ENCODE peak calls at places on chromosomes 4 and X, in eight cellular contexts. One of them, this sample, is unnamed.

GRCh38 chr4:140037353-140038030 is 116.5 kb downstream of the MAML3 start:
- DNase-seq in Right ventricle myocardium superior: no peak
- DNase-seq in stimulated activated CD4-positive, alpha-beta T cell treated with anti-CD3 and anti-CD28 coated beads, Interleukin-2, amount 100 ng/mL, for 48 hours: no peak
- DNase-seq in dermis blood vessel endothelial cell: peak
- DNase-seq in left cardiac atrium: no peak
- DNase-seq in germinal center: no peak
- DNase-seq in stimulated activated CD8-positive, alpha-beta memory T cell treated with anti-CD3 and anti-CD28 coated beads, Interleukin-4, amount 100 ng/mL, for 1 hour: no peak
- DNase-seq in NCI-H748 treated with DMSO at 0.1 percent for 48 hours: peak
- DNase-seq in this sample: no peak

GRCh38 chr4:38815879-38816782 is 11.5 kb upstream of the TLR1 start:
- DNase-seq in Right ventricle myocardium superior: no peak
- DNase-seq in stimulated activated CD4-positive, alpha-beta T cell treated with anti-CD3 and anti-CD28 coated beads, Interleukin-2, amount 100 ng/mL, for 48 hours: no peak
- DNase-seq in dermis blood vessel endothelial cell: peak
- DNase-seq in left cardiac atrium: no peak
- DNase-seq in germinal center: peak
- DNase-seq in stimulated activated CD8-positive, alpha-beta memory T cell treated with anti-CD3 and anti-CD28 coated beads, Interleukin-4, amount 100 ng/mL, for 1 hour: no peak
- DNase-seq in NCI-H748 treated with DMSO at 0.1 percent for 48 hours: no peak
- DNase-seq in this sample: no peak

GRCh38 chr4:23737571-23737970 is 152.3 kb downstream of the PPARGC1A start:
- DNase-seq in Right ventricle myocardium superior: no peak
- DNase-seq in stimulated activated CD4-positive, alpha-beta T cell treated with anti-CD3 and anti-CD28 coated beads, Interleukin-2, amount 100 ng/mL, for 48 hours: no peak
- DNase-seq in dermis blood vessel endothelial cell: no peak
- DNase-seq in left cardiac atrium: no peak
- DNase-seq in germinal center: no peak
- DNase-seq in stimulated activated CD8-positive, alpha-beta memory T cell treated with anti-CD3 and anti-CD28 coated beads, Interleukin-4, amount 100 ng/mL, for 1 hour: no peak
- DNase-seq in NCI-H748 treated with DMSO at 0.1 percent for 48 hours: no peak
- DNase-seq in this sample: no peak

GRCh38 chr4:85153221-85153620 is 186.7 kb upstream of the WDFY3 start:
- DNase-seq in Right ventricle myocardium superior: no peak
- DNase-seq in stimulated activated CD4-positive, alpha-beta T cell treated with anti-CD3 and anti-CD28 coated beads, Interleukin-2, amount 100 ng/mL, for 48 hours: no peak
- DNase-seq in dermis blood vessel endothelial cell: peak
- DNase-seq in left cardiac atrium: no peak
- DNase-seq in germinal center: no peak
- DNase-seq in stimulated activated CD8-positive, alpha-beta memory T cell treated with anti-CD3 and anti-CD28 coated beads, Interleukin-4, amount 100 ng/mL, for 1 hour: no peak
- DNase-seq in NCI-H748 treated with DMSO at 0.1 percent for 48 hours: no peak
- DNase-seq in this sample: no peak

GRCh38 chr4:157076578-157076947 is 613 bp downstream of the GLRB start:
- DNase-seq in Right ventricle myocardium superior: no peak
- DNase-seq in stimulated activated CD4-positive, alpha-beta T cell treated with anti-CD3 and anti-CD28 coated beads, Interleukin-2, amount 100 ng/mL, for 48 hours: no peak
- DNase-seq in dermis blood vessel endothelial cell: no peak
- DNase-seq in left cardiac atrium: no peak
- DNase-seq in germinal center: no peak
- DNase-seq in stimulated activated CD8-positive, alpha-beta memory T cell treated with anti-CD3 and anti-CD28 coated beads, Interleukin-4, amount 100 ng/mL, for 1 hour: no peak
- DNase-seq in NCI-H748 treated with DMSO at 0.1 percent for 48 hours: peak
- DNase-seq in this sample: peak

GRCh38 chr4:186725422-186726149 is 1.9 kb upstream of the FAT1 start:
- DNase-seq in Right ventricle myocardium superior: peak
- DNase-seq in stimulated activated CD4-positive, alpha-beta T cell treated with anti-CD3 and anti-CD28 coated beads, Interleukin-2, amount 100 ng/mL, for 48 hours: no peak
- DNase-seq in dermis blood vessel endothelial cell: peak
- DNase-seq in left cardiac atrium: peak
- DNase-seq in germinal center: no peak
- DNase-seq in stimulated activated CD8-positive, alpha-beta memory T cell treated with anti-CD3 and anti-CD28 coated beads, Interleukin-4, amount 100 ng/mL, for 1 hour: no peak
- DNase-seq in NCI-H748 treated with DMSO at 0.1 percent for 48 hours: peak
- DNase-seq in this sample: peak

GRCh38 chr4:48570646-48571220 is 80.7 kb downstream of the ZAR1 start:
- DNase-seq in Right ventricle myocardium superior: no peak
- DNase-seq in stimulated activated CD4-positive, alpha-beta T cell treated with anti-CD3 and anti-CD28 coated beads, Interleukin-2, amount 100 ng/mL, for 48 hours: no peak
- DNase-seq in dermis blood vessel endothelial cell: no peak
- DNase-seq in left cardiac atrium: no peak
- DNase-seq in germinal center: no peak
- DNase-seq in stimulated activated CD8-positive, alpha-beta memory T cell treated with anti-CD3 and anti-CD28 coated beads, Interleukin-4, amount 100 ng/mL, for 1 hour: no peak
- DNase-seq in NCI-H748 treated with DMSO at 0.1 percent for 48 hours: no peak
- DNase-seq in this sample: no peak

GRCh38 chr4:77600521-77601451 is 4.8 kb upstream of the CXCL13 start:
- DNase-seq in Right ventricle myocardium superior: no peak
- DNase-seq in stimulated activated CD4-positive, alpha-beta T cell treated with anti-CD3 and anti-CD28 coated beads, Interleukin-2, amount 100 ng/mL, for 48 hours: no peak
- DNase-seq in dermis blood vessel endothelial cell: peak
- DNase-seq in left cardiac atrium: no peak
- DNase-seq in germinal center: peak
- DNase-seq in stimulated activated CD8-positive, alpha-beta memory T cell treated with anti-CD3 and anti-CD28 coated beads, Interleukin-4, amount 100 ng/mL, for 1 hour: no peak
- DNase-seq in NCI-H748 treated with DMSO at 0.1 percent for 48 hours: peak
- DNase-seq in this sample: peak

GRCh38 chr4:37188100-37188499 is 56.4 kb upstream of the NWD2 start:
- DNase-seq in Right ventricle myocardium superior: no peak
- DNase-seq in stimulated activated CD4-positive, alpha-beta T cell treated with anti-CD3 and anti-CD28 coated beads, Interleukin-2, amount 100 ng/mL, for 48 hours: no peak
- DNase-seq in dermis blood vessel endothelial cell: no peak
- DNase-seq in left cardiac atrium: no peak
- DNase-seq in germinal center: no peak
- DNase-seq in stimulated activated CD8-positive, alpha-beta memory T cell treated with anti-CD3 and anti-CD28 coated beads, Interleukin-4, amount 100 ng/mL, for 1 hour: no peak
- DNase-seq in NCI-H748 treated with DMSO at 0.1 percent for 48 hours: no peak
- DNase-seq in this sample: peak

GRCh38 chr4:14225683-14226207 is 598.2 kb upstream of the BOD1L1 start:
- DNase-seq in Right ventricle myocardium superior: no peak
- DNase-seq in stimulated activated CD4-positive, alpha-beta T cell treated with anti-CD3 and anti-CD28 coated beads, Interleukin-2, amount 100 ng/mL, for 48 hours: no peak
- DNase-seq in dermis blood vessel endothelial cell: no peak
- DNase-seq in left cardiac atrium: no peak
- DNase-seq in germinal center: no peak
- DNase-seq in stimulated activated CD8-positive, alpha-beta memory T cell treated with anti-CD3 and anti-CD28 coated beads, Interleukin-4, amount 100 ng/mL, for 1 hour: no peak
- DNase-seq in NCI-H748 treated with DMSO at 0.1 percent for 48 hours: peak
- DNase-seq in this sample: no peak

GRCh38 chr4:175745340-175745739 is 66.7 kb downstream of the GPM6A start:
- DNase-seq in Right ventricle myocardium superior: no peak
- DNase-seq in stimulated activated CD4-positive, alpha-beta T cell treated with anti-CD3 and anti-CD28 coated beads, Interleukin-2, amount 100 ng/mL, for 48 hours: no peak
- DNase-seq in dermis blood vessel endothelial cell: no peak
- DNase-seq in left cardiac atrium: no peak
- DNase-seq in germinal center: no peak
- DNase-seq in stimulated activated CD8-positive, alpha-beta memory T cell treated with anti-CD3 and anti-CD28 coated beads, Interleukin-4, amount 100 ng/mL, for 1 hour: no peak
- DNase-seq in NCI-H748 treated with DMSO at 0.1 percent for 48 hours: no peak
- DNase-seq in this sample: no peak

GRCh38 chr4:185637162-185637875 is 102.0 kb upstream of the PDLIM3 start:
- DNase-seq in Right ventricle myocardium superior: no peak
- DNase-seq in stimulated activated CD4-positive, alpha-beta T cell treated with anti-CD3 and anti-CD28 coated beads, Interleukin-2, amount 100 ng/mL, for 48 hours: no peak
- DNase-seq in dermis blood vessel endothelial cell: no peak
- DNase-seq in left cardiac atrium: no peak
- DNase-seq in germinal center: no peak
- DNase-seq in stimulated activated CD8-positive, alpha-beta memory T cell treated with anti-CD3 and anti-CD28 coated beads, Interleukin-4, amount 100 ng/mL, for 1 hour: no peak
- DNase-seq in NCI-H748 treated with DMSO at 0.1 percent for 48 hours: peak
- DNase-seq in this sample: no peak

GRCh38 chr4:151174784-151175183 is 75.4 kb downstream of the RPS3A start:
- DNase-seq in Right ventricle myocardium superior: peak
- DNase-seq in stimulated activated CD4-positive, alpha-beta T cell treated with anti-CD3 and anti-CD28 coated beads, Interleukin-2, amount 100 ng/mL, for 48 hours: no peak
- DNase-seq in dermis blood vessel endothelial cell: no peak
- DNase-seq in left cardiac atrium: no peak
- DNase-seq in germinal center: no peak
- DNase-seq in stimulated activated CD8-positive, alpha-beta memory T cell treated with anti-CD3 and anti-CD28 coated beads, Interleukin-4, amount 100 ng/mL, for 1 hour: no peak
- DNase-seq in NCI-H748 treated with DMSO at 0.1 percent for 48 hours: no peak
- DNase-seq in this sample: no peak

GRCh38 chrX:103376118-103376978 is at the start of gene BEX3:
- DNase-seq in Right ventricle myocardium superior: peak
- DNase-seq in stimulated activated CD4-positive, alpha-beta T cell treated with anti-CD3 and anti-CD28 coated beads, Interleukin-2, amount 100 ng/mL, for 48 hours: no peak
- DNase-seq in dermis blood vessel endothelial cell: peak
- DNase-seq in left cardiac atrium: peak
- DNase-seq in germinal center: peak
- DNase-seq in stimulated activated CD8-positive, alpha-beta memory T cell treated with anti-CD3 and anti-CD28 coated beads, Interleukin-4, amount 100 ng/mL, for 1 hour: peak
- DNase-seq in NCI-H748 treated with DMSO at 0.1 percent for 48 hours: peak
- DNase-seq in this sample: peak

GRCh38 chrX:119871599-119872395 is at the start of the genes NDUFA1 and RNF113A:
- DNase-seq in Right ventricle myocardium superior: peak
- DNase-seq in stimulated activated CD4-positive, alpha-beta T cell treated with anti-CD3 and anti-CD28 coated beads, Interleukin-2, amount 100 ng/mL, for 48 hours: peak
- DNase-seq in dermis blood vessel endothelial cell: peak
- DNase-seq in left cardiac atrium: peak
- DNase-seq in germinal center: peak
- DNase-seq in stimulated activated CD8-positive, alpha-beta memory T cell treated with anti-CD3 and anti-CD28 coated beads, Interleukin-4, amount 100 ng/mL, for 1 hour: peak
- DNase-seq in NCI-H748 treated with DMSO at 0.1 percent for 48 hours: peak
- DNase-seq in this sample: peak

GRCh38 chr4:142549248-142549647 is 296.9 kb downstream of the INPP4B start:
- DNase-seq in Right ventricle myocardium superior: no peak
- DNase-seq in stimulated activated CD4-positive, alpha-beta T cell treated with anti-CD3 and anti-CD28 coated beads, Interleukin-2, amount 100 ng/mL, for 48 hours: no peak
- DNase-seq in dermis blood vessel endothelial cell: no peak
- DNase-seq in left cardiac atrium: no peak
- DNase-seq in germinal center: no peak
- DNase-seq in stimulated activated CD8-positive, alpha-beta memory T cell treated with anti-CD3 and anti-CD28 coated beads, Interleukin-4, amount 100 ng/mL, for 1 hour: no peak
- DNase-seq in NCI-H748 treated with DMSO at 0.1 percent for 48 hours: no peak
- DNase-seq in this sample: no peak

GRCh38 chr4:68271851-68272756 is 26.6 kb upstream of the TMPRSS11B start:
- DNase-seq in Right ventricle myocardium superior: no peak
- DNase-seq in stimulated activated CD4-positive, alpha-beta T cell treated with anti-CD3 and anti-CD28 coated beads, Interleukin-2, amount 100 ng/mL, for 48 hours: no peak
- DNase-seq in dermis blood vessel endothelial cell: peak
- DNase-seq in left cardiac atrium: no peak
- DNase-seq in germinal center: peak
- DNase-seq in stimulated activated CD8-positive, alpha-beta memory T cell treated with anti-CD3 and anti-CD28 coated beads, Interleukin-4, amount 100 ng/mL, for 1 hour: no peak
- DNase-seq in NCI-H748 treated with DMSO at 0.1 percent for 48 hours: peak
- DNase-seq in this sample: peak

GRCh38 chr4:33722800-33723511 is 2521.4 kb downstream of the ARAP2 start:
- DNase-seq in Right ventricle myocardium superior: no peak
- DNase-seq in stimulated activated CD4-positive, alpha-beta T cell treated with anti-CD3 and anti-CD28 coated beads, Interleukin-2, amount 100 ng/mL, for 48 hours: no peak
- DNase-seq in dermis blood vessel endothelial cell: no peak
- DNase-seq in left cardiac atrium: no peak
- DNase-seq in germinal center: no peak
- DNase-seq in stimulated activated CD8-positive, alpha-beta memory T cell treated with anti-CD3 and anti-CD28 coated beads, Interleukin-4, amount 100 ng/mL, for 1 hour: no peak
- DNase-seq in NCI-H748 treated with DMSO at 0.1 percent for 48 hours: peak
- DNase-seq in this sample: peak

GRCh38 chr4:176999943-177000543 is 207.3 kb upstream of the VEGFC start:
- DNase-seq in Right ventricle myocardium superior: no peak
- DNase-seq in stimulated activated CD4-positive, alpha-beta T cell treated with anti-CD3 and anti-CD28 coated beads, Interleukin-2, amount 100 ng/mL, for 48 hours: no peak
- DNase-seq in dermis blood vessel endothelial cell: peak
- DNase-seq in left cardiac atrium: no peak
- DNase-seq in germinal center: no peak
- DNase-seq in stimulated activated CD8-positive, alpha-beta memory T cell treated with anti-CD3 and anti-CD28 coated beads, Interleukin-4, amount 100 ng/mL, for 1 hour: no peak
- DNase-seq in NCI-H748 treated with DMSO at 0.1 percent for 48 hours: peak
- DNase-seq in this sample: no peak

GRCh38 chr4:1172228-1172851 is at the start of gene SPON2:
- DNase-seq in Right ventricle myocardium superior: peak
- DNase-seq in stimulated activated CD4-positive, alpha-beta T cell treated with anti-CD3 and anti-CD28 coated beads, Interleukin-2, amount 100 ng/mL, for 48 hours: no peak
- DNase-seq in dermis blood vessel endothelial cell: no peak
- DNase-seq in left cardiac atrium: peak
- DNase-seq in germinal center: no peak
- DNase-seq in stimulated activated CD8-positive, alpha-beta memory T cell treated with anti-CD3 and anti-CD28 coated beads, Interleukin-4, amount 100 ng/mL, for 1 hour: no peak
- DNase-seq in NCI-H748 treated with DMSO at 0.1 percent for 48 hours: no peak
- DNase-seq in this sample: no peak

GRCh38 chr4:22688236-22688635 is 4.5 kb upstream of the GBA3 start:
- DNase-seq in Right ventricle myocardium superior: no peak
- DNase-seq in stimulated activated CD4-positive, alpha-beta T cell treated with anti-CD3 and anti-CD28 coated beads, Interleukin-2, amount 100 ng/mL, for 48 hours: no peak
- DNase-seq in dermis blood vessel endothelial cell: no peak
- DNase-seq in left cardiac atrium: no peak
- DNase-seq in germinal center: no peak
- DNase-seq in stimulated activated CD8-positive, alpha-beta memory T cell treated with anti-CD3 and anti-CD28 coated beads, Interleukin-4, amount 100 ng/mL, for 1 hour: no peak
- DNase-seq in NCI-H748 treated with DMSO at 0.1 percent for 48 hours: no peak
- DNase-seq in this sample: no peak

GRCh38 chr4:67546971-67547370 is 1.7 kb upstream of the CENPC start:
- DNase-seq in Right ventricle myocardium superior: no peak
- DNase-seq in stimulated activated CD4-positive, alpha-beta T cell treated with anti-CD3 and anti-CD28 coated beads, Interleukin-2, amount 100 ng/mL, for 48 hours: no peak
- DNase-seq in dermis blood vessel endothelial cell: no peak
- DNase-seq in left cardiac atrium: no peak
- DNase-seq in germinal center: no peak
- DNase-seq in stimulated activated CD8-positive, alpha-beta memory T cell treated with anti-CD3 and anti-CD28 coated beads, Interleukin-4, amount 100 ng/mL, for 1 hour: no peak
- DNase-seq in NCI-H748 treated with DMSO at 0.1 percent for 48 hours: no peak
- DNase-seq in this sample: no peak

GRCh38 chr4:6568689-6569332 is 6.2 kb upstream of the MAN2B2 start:
- DNase-seq in Right ventricle myocardium superior: no peak
- DNase-seq in stimulated activated CD4-positive, alpha-beta T cell treated with anti-CD3 and anti-CD28 coated beads, Interleukin-2, amount 100 ng/mL, for 48 hours: no peak
- DNase-seq in dermis blood vessel endothelial cell: no peak
- DNase-seq in left cardiac atrium: no peak
- DNase-seq in germinal center: no peak
- DNase-seq in stimulated activated CD8-positive, alpha-beta memory T cell treated with anti-CD3 and anti-CD28 coated beads, Interleukin-4, amount 100 ng/mL, for 1 hour: no peak
- DNase-seq in NCI-H748 treated with DMSO at 0.1 percent for 48 hours: no peak
- DNase-seq in this sample: peak

GRCh38 chr4:6548201-6548881 is 26.6 kb upstream of the MAN2B2 start:
- DNase-seq in Right ventricle myocardium superior: peak
- DNase-seq in stimulated activated CD4-positive, alpha-beta T cell treated with anti-CD3 and anti-CD28 coated beads, Interleukin-2, amount 100 ng/mL, for 48 hours: no peak
- DNase-seq in dermis blood vessel endothelial cell: peak
- DNase-seq in left cardiac atrium: peak
- DNase-seq in germinal center: no peak
- DNase-seq in stimulated activated CD8-positive, alpha-beta memory T cell treated with anti-CD3 and anti-CD28 coated beads, Interleukin-4, amount 100 ng/mL, for 1 hour: no peak
- DNase-seq in NCI-H748 treated with DMSO at 0.1 percent for 48 hours: peak
- DNase-seq in this sample: peak

GRCh38 chr4:77994194-77994721 is 62.9 kb upstream of the FRAS1 start:
- DNase-seq in Right ventricle myocardium superior: no peak
- DNase-seq in stimulated activated CD4-positive, alpha-beta T cell treated with anti-CD3 and anti-CD28 coated beads, Interleukin-2, amount 100 ng/mL, for 48 hours: no peak
- DNase-seq in dermis blood vessel endothelial cell: peak
- DNase-seq in left cardiac atrium: no peak
- DNase-seq in germinal center: peak
- DNase-seq in stimulated activated CD8-positive, alpha-beta memory T cell treated with anti-CD3 and anti-CD28 coated beads, Interleukin-4, amount 100 ng/mL, for 1 hour: no peak
- DNase-seq in NCI-H748 treated with DMSO at 0.1 percent for 48 hours: no peak
- DNase-seq in this sample: peak

GRCh38 chr4:53510981-53511380 is 80.3 kb downstream of the LNX1 start:
- DNase-seq in Right ventricle myocardium superior: no peak
- DNase-seq in stimulated activated CD4-positive, alpha-beta T cell treated with anti-CD3 and anti-CD28 coated beads, Interleukin-2, amount 100 ng/mL, for 48 hours: no peak
- DNase-seq in dermis blood vessel endothelial cell: no peak
- DNase-seq in left cardiac atrium: no peak
- DNase-seq in germinal center: no peak
- DNase-seq in stimulated activated CD8-positive, alpha-beta memory T cell treated with anti-CD3 and anti-CD28 coated beads, Interleukin-4, amount 100 ng/mL, for 1 hour: no peak
- DNase-seq in NCI-H748 treated with DMSO at 0.1 percent for 48 hours: no peak
- DNase-seq in this sample: no peak

GRCh38 chr4:26334366-26334765 is 13.6 kb downstream of the RBPJ start:
- DNase-seq in Right ventricle myocardium superior: no peak
- DNase-seq in stimulated activated CD4-positive, alpha-beta T cell treated with anti-CD3 and anti-CD28 coated beads, Interleukin-2, amount 100 ng/mL, for 48 hours: no peak
- DNase-seq in dermis blood vessel endothelial cell: no peak
- DNase-seq in left cardiac atrium: no peak
- DNase-seq in germinal center: no peak
- DNase-seq in stimulated activated CD8-positive, alpha-beta memory T cell treated with anti-CD3 and anti-CD28 coated beads, Interleukin-4, amount 100 ng/mL, for 1 hour: no peak
- DNase-seq in NCI-H748 treated with DMSO at 0.1 percent for 48 hours: no peak
- DNase-seq in this sample: no peak

GRCh38 chr4:184805462-184806245 is 20.1 kb downstream of the ACSL1 start:
- DNase-seq in Right ventricle myocardium superior: peak
- DNase-seq in stimulated activated CD4-positive, alpha-beta T cell treated with anti-CD3 and anti-CD28 coated beads, Interleukin-2, amount 100 ng/mL, for 48 hours: no peak
- DNase-seq in dermis blood vessel endothelial cell: no peak
- DNase-seq in left cardiac atrium: peak
- DNase-seq in germinal center: peak
- DNase-seq in stimulated activated CD8-positive, alpha-beta memory T cell treated with anti-CD3 and anti-CD28 coated beads, Interleukin-4, amount 100 ng/mL, for 1 hour: no peak
- DNase-seq in NCI-H748 treated with DMSO at 0.1 percent for 48 hours: no peak
- DNase-seq in this sample: no peak

GRCh38 chr4:46146993-46147392 is 23.1 kb upstream of the GABRG1 start:
- DNase-seq in Right ventricle myocardium superior: no peak
- DNase-seq in stimulated activated CD4-positive, alpha-beta T cell treated with anti-CD3 and anti-CD28 coated beads, Interleukin-2, amount 100 ng/mL, for 48 hours: no peak
- DNase-seq in dermis blood vessel endothelial cell: no peak
- DNase-seq in left cardiac atrium: no peak
- DNase-seq in germinal center: no peak
- DNase-seq in stimulated activated CD8-positive, alpha-beta memory T cell treated with anti-CD3 and anti-CD28 coated beads, Interleukin-4, amount 100 ng/mL, for 1 hour: no peak
- DNase-seq in NCI-H748 treated with DMSO at 0.1 percent for 48 hours: no peak
- DNase-seq in this sample: no peak

GRCh38 chrX:1164322-1165288 is 47.8 kb downstream of the CRLF2 start:
- DNase-seq in Right ventricle myocardium superior: no peak
- DNase-seq in stimulated activated CD4-positive, alpha-beta T cell treated with anti-CD3 and anti-CD28 coated beads, Interleukin-2, amount 100 ng/mL, for 48 hours: no peak
- DNase-seq in dermis blood vessel endothelial cell: peak
- DNase-seq in left cardiac atrium: peak
- DNase-seq in germinal center: peak
- DNase-seq in stimulated activated CD8-positive, alpha-beta memory T cell treated with anti-CD3 and anti-CD28 coated beads, Interleukin-4, amount 100 ng/mL, for 1 hour: no peak
- DNase-seq in NCI-H748 treated with DMSO at 0.1 percent for 48 hours: no peak
- DNase-seq in this sample: peak

GRCh38 chrX:53330331-53330730 is 48.9 kb upstream of the IQSEC2 start:
- DNase-seq in Right ventricle myocardium superior: no peak
- DNase-seq in stimulated activated CD4-positive, alpha-beta T cell treated with anti-CD3 and anti-CD28 coated beads, Interleukin-2, amount 100 ng/mL, for 48 hours: no peak
- DNase-seq in dermis blood vessel endothelial cell: no peak
- DNase-seq in left cardiac atrium: no peak
- DNase-seq in germinal center: no peak
- DNase-seq in stimulated activated CD8-positive, alpha-beta memory T cell treated with anti-CD3 and anti-CD28 coated beads, Interleukin-4, amount 100 ng/mL, for 1 hour: no peak
- DNase-seq in NCI-H748 treated with DMSO at 0.1 percent for 48 hours: no peak
- DNase-seq in this sample: no peak

GRCh38 chrX:21958888-21959287 is 18.4 kb downstream of the SMS start:
- DNase-seq in Right ventricle myocardium superior: no peak
- DNase-seq in stimulated activated CD4-positive, alpha-beta T cell treated with anti-CD3 and anti-CD28 coated beads, Interleukin-2, amount 100 ng/mL, for 48 hours: no peak
- DNase-seq in dermis blood vessel endothelial cell: no peak
- DNase-seq in left cardiac atrium: no peak
- DNase-seq in germinal center: no peak
- DNase-seq in stimulated activated CD8-positive, alpha-beta memory T cell treated with anti-CD3 and anti-CD28 coated beads, Interleukin-4, amount 100 ng/mL, for 1 hour: no peak
- DNase-seq in NCI-H748 treated with DMSO at 0.1 percent for 48 hours: no peak
- DNase-seq in this sample: no peak

GRCh38 chr4:108425988-108426387 is 194.4 kb upstream of the RPL34 start:
- DNase-seq in Right ventricle myocardium superior: no peak
- DNase-seq in stimulated activated CD4-positive, alpha-beta T cell treated with anti-CD3 and anti-CD28 coated beads, Interleukin-2, amount 100 ng/mL, for 48 hours: no peak
- DNase-seq in dermis blood vessel endothelial cell: no peak
- DNase-seq in left cardiac atrium: no peak
- DNase-seq in germinal center: no peak
- DNase-seq in stimulated activated CD8-positive, alpha-beta memory T cell treated with anti-CD3 and anti-CD28 coated beads, Interleukin-4, amount 100 ng/mL, for 1 hour: no peak
- DNase-seq in NCI-H748 treated with DMSO at 0.1 percent for 48 hours: no peak
- DNase-seq in this sample: no peak

GRCh38 chrX:2504706-2505332 is 4.0 kb upstream of the DHRSX start:
- DNase-seq in Right ventricle myocardium superior: no peak
- DNase-seq in stimulated activated CD4-positive, alpha-beta T cell treated with anti-CD3 and anti-CD28 coated beads, Interleukin-2, amount 100 ng/mL, for 48 hours: no peak
- DNase-seq in dermis blood vessel endothelial cell: no peak
- DNase-seq in left cardiac atrium: no peak
- DNase-seq in germinal center: no peak
- DNase-seq in stimulated activated CD8-positive, alpha-beta memory T cell treated with anti-CD3 and anti-CD28 coated beads, Interleukin-4, amount 100 ng/mL, for 1 hour: no peak
- DNase-seq in NCI-H748 treated with DMSO at 0.1 percent for 48 hours: no peak
- DNase-seq in this sample: no peak

This sample was measured in A673.